ENCODE peak calls at places on chromosomes 12 and 14, in nine cellular contexts. G, E, Y, B, H, W, O, S and N are unnamed samples.

GRCh38 chr14:99441157-99441870 is 39.3 kb downstream of the SETD3 start:
- DNase-seq in S (no peak), H (no peak), E (no peak), G (no peak), W (peak; percentile 18), Y (no peak), O (no peak), B (peak; percentile 26), N (no peak)

GRCh38 chr12:47808574-47809380 is 10.9 kb downstream of the HDAC7 start:
- DNase-seq in G (no peak), E (no peak), H (peak; percentile 61), O (no peak), B (no peak), W (no peak), S (peak; percentile 85), Y (no peak), N (peak; percentile 38)

GRCh38 chr14:62126885-62127478 is 364.8 kb downstream of the SNAPC1 start:
- DNase-seq in H (no peak), S (no peak), O (no peak), Y (no peak), G (no peak), W (peak; percentile 27), E (no peak), B (peak; percentile 28), N (no peak)

GRCh38 chr12:6076340-6076739 is 48.1 kb downstream of the VWF start:
- DNase-seq in E (no peak), B (no peak), H (no peak), Y (no peak), G (no peak), W (no peak), O (no peak), S (no peak), N (no peak)

GRCh38 chr12:104667139-104667538 is 210.4 kb downstream of the CHST11 start:
- DNase-seq in B (no peak), S (peak; percentile 64), E (no peak), Y (no peak), G (peak; percentile 79), O (no peak), H (no peak), W (no peak), N (no peak)

GRCh38 chr14:70644016-70644415 is 2.3 kb downstream of the TTC9 start:
- DNase-seq in S (no peak), O (peak; percentile 31), Y (no peak), E (no peak), W (no peak), B (no peak), H (no peak), G (no peak), N (no peak)

GRCh38 chr12:14936224-14936861 is 2.0 kb downstream of the ERP27 start:
- DNase-seq in G (no peak), Y (no peak), B (no peak), O (no peak), S (no peak), E (no peak), W (no peak), H (no peak), N (no peak)

GRCh38 chr14:89187501-89187900 is 229.5 kb downstream of the FOXN3 start:
- DNase-seq in W (no peak), O (no peak), B (no peak), H (no peak), G (no peak), Y (no peak), S (no peak), E (no peak), N (no peak)

GRCh38 chr12:43285248-43285647 is 266.8 kb downstream of the ADAMTS20 start:
- DNase-seq in B (no peak), Y (no peak), W (no peak), E (no peak), H (no peak), O (no peak), G (no peak), S (no peak), N (no peak)

GRCh38 chr12:62604856-62605255 is 138.2 kb downstream of the MON2 start:
- DNase-seq in H (no peak), E (no peak), Y (no peak), S (no peak), B (no peak), G (no peak), W (no peak), O (no peak), N (no peak)

GRCh38 chr14:79017561-79017960 is 847.4 kb downstream of the NRXN3 start:
- DNase-seq in B (no peak), W (no peak), S (no peak), H (no peak), G (no peak), Y (no peak), O (no peak), E (no peak), N (no peak)

GRCh38 chr12:130971871-130972588 is 18.3 kb downstream of the ADGRD1 start:
- DNase-seq in E (no peak), G (peak; percentile 55), S (peak; percentile 12), B (no peak), W (peak; percentile 68), O (no peak), Y (no peak), H (no peak), N (no peak)

GRCh38 chr12:128755565-128755964 is 68.2 kb downstream of the SLC15A4 start:
- DNase-seq in B (no peak), G (no peak), W (no peak), E (no peak), O (no peak), S (no peak), H (no peak), Y (no peak), N (no peak)

GRCh38 chr12:2958432-2959193 is 584 bp upstream of the TEAD4 start:
- DNase-seq in S (peak; percentile 60), E (no peak), G (peak; percentile 68), W (peak; percentile 69), Y (peak; percentile 54), B (peak; percentile 89), H (peak; percentile 73), O (no peak), N (peak; percentile 73)

DNA sequence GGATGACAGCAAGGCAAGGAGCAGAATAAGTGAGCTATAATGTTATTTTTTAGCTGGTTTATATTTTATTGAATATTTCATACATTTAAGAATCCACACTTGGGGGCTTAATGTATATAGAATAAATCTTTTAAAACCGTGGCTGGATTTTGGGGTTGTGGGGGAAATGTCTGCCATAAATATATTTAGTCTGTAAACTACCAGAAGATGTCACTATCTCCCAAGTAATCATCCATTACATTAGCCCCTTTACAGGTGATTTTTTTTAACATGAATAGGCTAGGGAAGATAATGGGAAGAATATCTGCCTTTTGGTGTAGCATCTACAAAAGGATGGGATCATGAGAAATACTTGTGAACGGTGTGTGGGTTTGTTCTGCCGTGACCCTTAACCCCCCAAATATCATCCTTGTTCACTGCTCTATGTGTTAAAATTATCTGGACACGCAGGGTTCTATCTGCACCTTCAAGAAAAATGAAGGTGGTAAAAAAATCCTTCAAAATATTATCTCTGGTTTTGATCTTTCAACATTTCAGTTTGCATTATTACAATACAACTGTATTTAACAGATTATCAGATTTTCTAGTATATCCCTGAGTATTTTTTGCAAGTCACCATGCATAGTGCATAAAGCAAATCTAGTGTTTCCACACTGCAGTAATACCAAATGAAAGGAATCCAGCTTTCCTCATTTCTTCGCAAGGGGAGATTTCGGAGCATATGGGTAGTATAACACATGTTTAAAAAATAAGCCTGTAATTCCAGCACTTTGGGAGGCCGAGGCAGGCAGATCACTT is 8.0 kb upstream of the SLC17A8 start:
- DNase-seq in E (no peak), G (no peak), Y (no peak), O (no peak), S (no peak), H (no peak), W (peak; percentile 54), B (peak; percentile 55), N (no peak)
- TF ChIP-seq CTCF in E (peak; percentile 8), G (peak; percentile 12), Y (no peak), O (peak; percentile 42), S (no peak), H (no peak), W (peak; percentile 70), B (peak; percentile 69), N (peak; percentile 26)

GRCh38 chr12:111434680-111435338 is 29.1 kb downstream of the SH2B3 start:
- DNase-seq in Y (no peak), S (peak; percentile 68), H (peak; percentile 80), G (peak; percentile 89), W (no peak), B (no peak), O (peak; percentile 93), E (peak; percentile 84), N (peak; percentile 74)
- TF ChIP-seq POLR2AphosphoS5 in Y (no peak), S (peak; percentile 82), H (no peak), G (peak; percentile 60), W (no peak), B (no peak), O (peak; percentile 28), E (peak; percentile 67), N (peak; percentile 18)

GRCh38 chr12:122891661-122892525 is 4.0 kb downstream of the VPS37B start:
- DNase-seq in H (no peak), E (no peak), G (no peak), S (no peak), O (no peak), Y (no peak), B (no peak), W (no peak), N (no peak)
- TF ChIP-seq EP300 in H (no peak), E (no peak), G (no peak), S (no peak), O (no peak), Y (no peak), B (no peak), W (no peak), N (no peak)

GRCh38 chr14:23299558-23299957 is 3.1 kb downstream of the PPP1R3E start:
- DNase-seq in B (no peak), G (no peak), H (no peak), E (no peak), O (no peak), W (peak; percentile 87), Y (no peak), S (peak; percentile 31), N (no peak)
- TF ChIP-seq CTCF in B (peak; percentile 53), G (no peak), H (no peak), E (no peak), O (no peak), W (peak; percentile 67), Y (no peak), S (no peak), N (no peak)

DNA sequence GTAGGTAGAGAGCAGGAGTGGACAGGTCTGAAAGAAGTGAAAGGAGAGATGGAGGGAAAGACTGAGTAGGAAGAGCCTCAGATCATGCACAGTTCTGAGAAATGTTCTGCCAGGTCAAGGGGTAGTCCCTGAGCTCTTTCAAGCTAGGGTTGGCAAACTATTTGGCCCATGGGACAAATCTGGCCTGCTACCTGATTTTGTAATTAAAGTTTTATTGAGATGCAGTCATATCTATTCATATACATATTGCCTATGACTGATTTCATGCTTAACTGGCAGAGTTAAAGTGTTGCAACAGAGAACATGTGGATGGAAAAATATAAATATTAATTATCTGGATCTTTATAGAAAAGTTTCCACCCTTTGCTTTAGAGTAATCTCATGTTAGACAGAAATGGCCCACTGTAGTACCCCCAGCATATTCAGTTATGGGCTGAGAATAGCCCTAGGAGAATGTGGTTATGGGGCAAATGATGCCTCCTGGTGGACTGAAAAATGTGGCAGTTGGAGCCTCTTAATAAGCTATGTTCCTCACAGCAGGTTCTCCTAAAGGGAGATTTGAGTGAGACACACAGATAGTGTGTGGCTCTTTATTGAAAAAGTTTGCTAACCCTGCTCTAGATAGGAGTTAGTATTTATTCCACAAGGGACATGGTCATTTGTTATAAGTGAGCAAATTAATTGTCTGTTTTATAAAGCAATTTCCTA is 476.9 kb downstream of the LRIG3 start:
- DNase-seq in W (peak; percentile 28), S (no peak), E (no peak), G (no peak), O (no peak), B (peak; percentile 5), H (no peak), Y (no peak), N (peak; percentile 13)
- TF ChIP-seq POLR2AphosphoS5 in W (no peak), S (no peak), E (no peak), G (no peak), O (no peak), B (no peak), H (no peak), Y (no peak), N (no peak)